ENCODE peak calls at places on chromosomes 6 and 20, in seven cellular contexts. One of them, this sample, is unnamed.

GRCh38 chr6:125558907-125559306 is 190.5 kb upstream of the HEY2 start:
- DNase-seq in fibroblast of lung: no peak
- DNase-seq in brain microvascular endothelial cell: no peak
- DNase-seq in HFF-Myc: no peak
- DNase-seq in spleen: no peak
- DNase-seq in A549: no peak
- DNase-seq in IMR-90: no peak
- DNase-seq in this sample: no peak

GRCh38 chr6:25601797-25602679 is 50.0 kb upstream of the SCGN start:
- DNase-seq in fibroblast of lung: peak; percentile 81
- DNase-seq in brain microvascular endothelial cell: no peak
- DNase-seq in HFF-Myc: peak; percentile 26
- DNase-seq in spleen: no peak
- DNase-seq in A549: peak; percentile 28
- DNase-seq in IMR-90: peak; percentile 67
- DNase-seq in this sample: peak; percentile 51

GRCh38 chr6:5260111-5260620 is 584 bp downstream of the LYRM4 start:
- DNase-seq in fibroblast of lung: peak; percentile 48
- DNase-seq in brain microvascular endothelial cell: peak; percentile 51
- DNase-seq in HFF-Myc: peak; percentile 29
- DNase-seq in spleen: peak; percentile 93
- DNase-seq in A549: peak; percentile 79
- DNase-seq in IMR-90: peak; percentile 39
- DNase-seq in this sample: peak; percentile 19

GRCh38 chr20:15593061-15593460 is 980.2 kb downstream of the KIF16B start:
- DNase-seq in fibroblast of lung: no peak
- DNase-seq in brain microvascular endothelial cell: no peak
- DNase-seq in HFF-Myc: no peak
- DNase-seq in spleen: no peak
- DNase-seq in A549: no peak
- DNase-seq in IMR-90: no peak
- DNase-seq in this sample: no peak

GRCh38 chr20:25090492-25091429 is 8.8 kb upstream of the VSX1 start:
- DNase-seq in fibroblast of lung: no peak
- DNase-seq in brain microvascular endothelial cell: no peak
- DNase-seq in HFF-Myc: no peak
- DNase-seq in spleen: peak; percentile 90
- DNase-seq in A549: no peak
- DNase-seq in IMR-90: no peak
- DNase-seq in this sample: no peak

GRCh38 chr6:113672691-113673149 is 184.4 kb upstream of the MARCKS start:
- DNase-seq in fibroblast of lung: peak; percentile 69
- DNase-seq in brain microvascular endothelial cell: no peak
- DNase-seq in HFF-Myc: no peak
- DNase-seq in spleen: no peak
- DNase-seq in A549: no peak
- DNase-seq in IMR-90: peak; percentile 37
- DNase-seq in this sample: no peak

GRCh38 chr6:148628251-148628650 is 118.6 kb upstream of the UST start:
- DNase-seq in fibroblast of lung: no peak
- DNase-seq in brain microvascular endothelial cell: no peak
- DNase-seq in HFF-Myc: no peak
- DNase-seq in spleen: no peak
- DNase-seq in A549: no peak
- DNase-seq in IMR-90: no peak
- DNase-seq in this sample: no peak

GRCh38 chr6:51908243-51908642 is 179.2 kb downstream of the PKHD1 start:
- DNase-seq in fibroblast of lung: no peak
- DNase-seq in brain microvascular endothelial cell: no peak
- DNase-seq in HFF-Myc: no peak
- DNase-seq in spleen: no peak
- DNase-seq in A549: no peak
- DNase-seq in IMR-90: no peak
- DNase-seq in this sample: no peak

GRCh38 chr6:152207915-152208714 is 400.6 kb downstream of the ESR1 start:
- DNase-seq in fibroblast of lung: no peak
- DNase-seq in brain microvascular endothelial cell: no peak
- DNase-seq in HFF-Myc: no peak
- DNase-seq in spleen: no peak
- DNase-seq in A549: no peak
- DNase-seq in IMR-90: no peak
- DNase-seq in this sample: no peak

GRCh38 chr6:30568245-30568644 is 3.0 kb upstream of the ABCF1 start:
- DNase-seq in fibroblast of lung: no peak
- DNase-seq in brain microvascular endothelial cell: no peak
- DNase-seq in HFF-Myc: no peak
- DNase-seq in spleen: no peak
- DNase-seq in A549: no peak
- DNase-seq in IMR-90: no peak
- DNase-seq in this sample: no peak

GRCh38 chr6:36198986-36199385 is 2.4 kb downstream of the BRPF3 start:
- DNase-seq in fibroblast of lung: no peak
- DNase-seq in brain microvascular endothelial cell: no peak
- DNase-seq in HFF-Myc: no peak
- DNase-seq in spleen: no peak
- DNase-seq in A549: no peak
- DNase-seq in IMR-90: no peak
- DNase-seq in this sample: no peak

GRCh38 chr20:63537525-63538203 is 488 bp upstream of the PTK6 start:
- DNase-seq in fibroblast of lung: peak; percentile 91
- DNase-seq in brain microvascular endothelial cell: peak; percentile 63
- DNase-seq in HFF-Myc: peak; percentile 65
- DNase-seq in spleen: peak; percentile 98
- DNase-seq in A549: peak; percentile 100
- DNase-seq in IMR-90: peak; percentile 86
- DNase-seq in this sample: peak; percentile 51

GRCh38 chr6:168363302-168363701 is 43.7 kb upstream of the DACT2 start:
- DNase-seq in fibroblast of lung: no peak
- DNase-seq in brain microvascular endothelial cell: no peak
- DNase-seq in HFF-Myc: no peak
- DNase-seq in spleen: no peak
- DNase-seq in A549: no peak
- DNase-seq in IMR-90: no peak
- DNase-seq in this sample: no peak

GRCh38 chr6:15023448-15023847 is 222.4 kb upstream of the JARID2 start:
- DNase-seq in fibroblast of lung: no peak
- DNase-seq in brain microvascular endothelial cell: no peak
- DNase-seq in HFF-Myc: no peak
- DNase-seq in spleen: no peak
- DNase-seq in A549: no peak
- DNase-seq in IMR-90: no peak
- DNase-seq in this sample: no peak

GRCh38 chr6:16684195-16684689 is 77.0 kb downstream of the ATXN1 start:
- DNase-seq in fibroblast of lung: peak; percentile 37
- DNase-seq in brain microvascular endothelial cell: no peak
- DNase-seq in HFF-Myc: no peak
- DNase-seq in spleen: no peak
- DNase-seq in A549: no peak
- DNase-seq in IMR-90: no peak
- DNase-seq in this sample: no peak

GRCh38 chr20:45987108-45987780 is 15.2 kb upstream of the ZNF335 start:
- DNase-seq in fibroblast of lung: peak; percentile 37
- DNase-seq in brain microvascular endothelial cell: peak; percentile 49
- DNase-seq in HFF-Myc: no peak
- DNase-seq in spleen: peak; percentile 95
- DNase-seq in A549: peak; percentile 86
- DNase-seq in IMR-90: peak; percentile 45
- DNase-seq in this sample: no peak

GRCh38 chr20:38649275-38649891 is 47.8 kb downstream of the ARHGAP40 start:
- DNase-seq in fibroblast of lung: peak; percentile 23
- DNase-seq in brain microvascular endothelial cell: peak; percentile 17
- DNase-seq in HFF-Myc: no peak
- DNase-seq in spleen: no peak
- DNase-seq in A549: no peak
- DNase-seq in IMR-90: no peak
- DNase-seq in this sample: no peak

GRCh38 chr20:31811198-31811597 is 8.0 kb upstream of the MYLK2 start:
- DNase-seq in fibroblast of lung: no peak
- DNase-seq in brain microvascular endothelial cell: peak; percentile 24
- DNase-seq in HFF-Myc: no peak
- DNase-seq in spleen: no peak
- DNase-seq in A549: no peak
- DNase-seq in IMR-90: no peak
- DNase-seq in this sample: no peak

GRCh38 chr6:4936681-4937041 is 67.2 kb downstream of the RPP40 start:
- DNase-seq in fibroblast of lung: peak; percentile 83
- DNase-seq in brain microvascular endothelial cell: peak; percentile 39
- DNase-seq in HFF-Myc: no peak
- DNase-seq in spleen: no peak
- DNase-seq in A549: peak; percentile 34
- DNase-seq in IMR-90: peak; percentile 80
- DNase-seq in this sample: peak; percentile 37

GRCh38 chr20:46317685-46318177 is 9.4 kb upstream of the CDH22 start:
- DNase-seq in fibroblast of lung: no peak
- DNase-seq in brain microvascular endothelial cell: no peak
- DNase-seq in HFF-Myc: no peak
- DNase-seq in spleen: no peak
- DNase-seq in A549: no peak
- DNase-seq in IMR-90: no peak
- DNase-seq in this sample: no peak

GRCh38 chr6:11798538-11798937 is 19.9 kb upstream of the ADTRP start:
- DNase-seq in fibroblast of lung: no peak
- DNase-seq in brain microvascular endothelial cell: no peak
- DNase-seq in HFF-Myc: no peak
- DNase-seq in spleen: no peak
- DNase-seq in A549: no peak
- DNase-seq in IMR-90: no peak
- DNase-seq in this sample: no peak

GRCh38 chr6:50734488-50734887 is 21.2 kb downstream of the TFAP2D start:
- DNase-seq in fibroblast of lung: no peak
- DNase-seq in brain microvascular endothelial cell: no peak
- DNase-seq in HFF-Myc: no peak
- DNase-seq in spleen: no peak
- DNase-seq in A549: no peak
- DNase-seq in IMR-90: no peak
- DNase-seq in this sample: no peak

GRCh38 chr6:161265975-161266374 is 7.9 kb downstream of the AGPAT4 start:
- DNase-seq in fibroblast of lung: no peak
- DNase-seq in brain microvascular endothelial cell: no peak
- DNase-seq in HFF-Myc: no peak
- DNase-seq in spleen: no peak
- DNase-seq in A549: no peak
- DNase-seq in IMR-90: no peak
- DNase-seq in this sample: no peak

GRCh38 chr20:19070681-19071441 is 141.6 kb upstream of the SLC24A3 start:
- DNase-seq in fibroblast of lung: no peak
- DNase-seq in brain microvascular endothelial cell: no peak
- DNase-seq in HFF-Myc: no peak
- DNase-seq in spleen: no peak
- DNase-seq in A549: no peak
- DNase-seq in IMR-90: no peak
- DNase-seq in this sample: no peak

DNA sequence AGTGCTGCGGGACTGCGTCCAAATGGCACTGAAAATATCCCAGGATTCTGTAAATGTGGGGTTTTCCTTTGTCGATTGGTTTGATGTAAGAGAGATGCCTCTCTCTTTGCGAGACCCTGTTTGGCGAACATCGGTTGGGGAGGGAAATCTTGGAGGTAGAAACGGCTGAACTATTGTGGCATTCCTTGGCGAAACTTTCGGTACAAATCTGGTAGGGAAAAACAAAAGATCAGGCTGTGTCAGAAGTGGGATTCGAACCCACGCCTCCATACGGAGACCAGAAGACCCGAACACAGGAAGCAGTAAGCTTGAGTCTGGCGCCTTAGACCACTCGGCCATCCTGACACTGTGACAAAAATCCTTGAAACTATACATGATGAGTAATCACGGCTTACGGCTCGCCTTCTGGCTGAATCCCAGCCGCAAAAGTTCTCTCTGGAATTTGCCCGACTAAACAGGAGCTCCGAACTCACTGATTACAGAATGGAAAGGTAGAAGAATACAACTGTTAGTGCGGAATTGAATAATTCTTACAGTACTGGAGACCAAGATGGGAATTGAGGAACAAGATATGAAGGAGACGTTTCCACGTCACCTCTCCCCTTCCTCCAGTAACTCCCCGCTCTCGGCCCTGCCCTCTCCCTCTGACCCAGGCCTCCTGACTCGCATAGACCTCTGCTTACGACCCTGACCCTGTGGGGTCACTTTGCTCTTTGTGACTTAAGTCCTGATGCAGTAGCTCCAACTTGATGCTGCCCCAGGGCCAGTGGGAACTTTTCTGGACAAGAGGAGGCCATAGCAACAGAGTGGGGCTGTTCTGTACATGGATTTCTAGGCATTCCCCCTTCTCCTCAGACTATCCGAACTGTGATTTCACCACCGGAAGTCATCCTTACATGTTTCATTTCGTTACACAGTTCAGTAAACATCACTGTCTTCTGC is 132.8 kb upstream of the ZNF184 start:
- DNase-seq in fibroblast of lung: peak; percentile 73
- DNase-seq in brain microvascular endothelial cell: peak; percentile 92
- DNase-seq in HFF-Myc: peak; percentile 82
- DNase-seq in spleen: no peak
- DNase-seq in A549: no peak
- DNase-seq in IMR-90: peak; percentile 59
- DNase-seq in this sample: peak; percentile 16
- H3K4me3 ChIP-seq in fibroblast of lung: peak overlapping the region; percentile 34
- H3K4me3 ChIP-seq in brain microvascular endothelial cell: peak overlapping the region; percentile 53
- H3K4me3 ChIP-seq in HFF-Myc: peak overlapping the region; percentile 59
- H3K4me3 ChIP-seq in spleen: no peak overlapping the region
- H3K4me3 ChIP-seq in A549: peak overlapping the region; percentile 63
- H3K4me3 ChIP-seq in IMR-90: peak overlapping the region; percentile 46
- H3K4me3 ChIP-seq in this sample: peak overlapping the region; percentile 39

DNA sequence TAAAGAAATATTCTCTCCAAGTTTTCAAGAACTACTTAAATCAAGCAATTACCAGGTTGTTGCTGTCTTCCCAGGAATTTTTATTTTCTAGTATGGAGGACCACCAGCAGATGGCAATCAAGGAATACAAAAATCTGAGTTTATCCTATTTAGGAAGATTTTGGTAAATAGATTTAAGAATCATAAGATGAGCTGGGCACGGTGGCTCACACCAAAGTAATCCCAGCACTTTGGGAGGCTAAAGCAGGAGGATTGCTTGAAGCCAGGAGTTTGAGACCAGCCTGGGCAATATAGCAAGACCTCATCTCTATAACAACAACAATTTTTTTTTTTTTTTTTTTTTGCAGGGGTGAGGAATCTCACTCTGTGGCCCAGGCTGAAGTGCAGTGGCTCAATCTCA is 19.3 kb upstream of the SEC63 start:
- DNase-seq in fibroblast of lung: peak; percentile 53
- DNase-seq in brain microvascular endothelial cell: peak; percentile 18
- DNase-seq in HFF-Myc: no peak
- DNase-seq in spleen: no peak
- DNase-seq in A549: no peak
- DNase-seq in IMR-90: peak; percentile 39
- DNase-seq in this sample: no peak
- TF ChIP-seq CTCF in fibroblast of lung: peak; percentile 33
- TF ChIP-seq CTCF in brain microvascular endothelial cell: peak; percentile 47
- TF ChIP-seq CTCF in HFF-Myc: peak; percentile 38
- TF ChIP-seq CTCF in spleen: peak; percentile 20
- TF ChIP-seq CTCF in A549: peak; percentile 58
- TF ChIP-seq CTCF in IMR-90: peak; percentile 47
- TF ChIP-seq CTCF in this sample: peak; percentile 32

GRCh38 chr6:106518748-106519147 is 110.5 kb downstream of the RTN4IP1 start:
- DNase-seq in fibroblast of lung: no peak
- DNase-seq in brain microvascular endothelial cell: no peak
- DNase-seq in HFF-Myc: no peak
- DNase-seq in spleen: no peak
- DNase-seq in A549: no peak
- DNase-seq in IMR-90: no peak
- DNase-seq in this sample: no peak
- H3K4me3 ChIP-seq in fibroblast of lung: no peak overlapping the region
- H3K4me3 ChIP-seq in brain microvascular endothelial cell: no peak overlapping the region
- H3K4me3 ChIP-seq in HFF-Myc: peak overlapping the region; percentile 24
- H3K4me3 ChIP-seq in spleen: no peak overlapping the region
- H3K4me3 ChIP-seq in A549: no peak overlapping the region
- H3K4me3 ChIP-seq in IMR-90: no peak overlapping the region
- H3K4me3 ChIP-seq in this sample: peak overlapping the region; percentile 20

GRCh38 chr6:127606131-127606562 is 29.2 kb downstream of the C6orf58 start:
- DNase-seq in fibroblast of lung: peak; percentile 54
- DNase-seq in brain microvascular endothelial cell: peak; percentile 44
- DNase-seq in HFF-Myc: peak; percentile 11
- DNase-seq in spleen: peak; percentile 46
- DNase-seq in A549: peak; percentile 21
- DNase-seq in IMR-90: peak; percentile 31
- DNase-seq in this sample: peak; percentile 46
- TF ChIP-seq CTCF in fibroblast of lung: no peak
- TF ChIP-seq CTCF in brain microvascular endothelial cell: peak; percentile 47
- TF ChIP-seq CTCF in HFF-Myc: peak; percentile 23
- TF ChIP-seq CTCF in spleen: no peak
- TF ChIP-seq CTCF in A549: no peak
- TF ChIP-seq CTCF in IMR-90: peak; percentile 26
- TF ChIP-seq CTCF in this sample: peak; percentile 44

This sample was measured in astrocyte of the cerebellum.